ENCODE peak calls at places on chromosomes 3 and 15, in seven cellular contexts. One of them, this sample, is unnamed.

GRCh38 chr3:12708584-12709192 is 44.8 kb upstream of the RAF1 start:
- DNase-seq in H1: no peak
- DNase-seq in H9: no peak
- DNase-seq in neuronal stem cell: no peak
- DNase-seq in IMR-90: peak; percentile 94
- DNase-seq in mesendoderm: no peak
- DNase-seq in trophoblast cell: no peak
- DNase-seq in this sample: peak; percentile 46

GRCh38 chr3:172675371-172676193 is 35.3 kb downstream of the NCEH1 start:
- DNase-seq in H1: no peak
- DNase-seq in H9: no peak
- DNase-seq in neuronal stem cell: peak; percentile 58
- DNase-seq in IMR-90: peak; percentile 65
- DNase-seq in mesendoderm: peak; percentile 65
- DNase-seq in trophoblast cell: no peak
- DNase-seq in this sample: peak; percentile 77

GRCh38 chr15:90982135-90982534 is 12.2 kb downstream of the PRC1 start:
- DNase-seq in H1: no peak
- DNase-seq in H9: no peak
- DNase-seq in neuronal stem cell: no peak
- DNase-seq in IMR-90: peak; percentile 71
- DNase-seq in mesendoderm: no peak
- DNase-seq in trophoblast cell: no peak
- DNase-seq in this sample: no peak

GRCh38 chr3:131812433-131812832 is 222.4 kb downstream of the CPNE4 start:
- DNase-seq in H1: no peak
- DNase-seq in H9: no peak
- DNase-seq in neuronal stem cell: no peak
- DNase-seq in IMR-90: no peak
- DNase-seq in mesendoderm: no peak
- DNase-seq in trophoblast cell: no peak
- DNase-seq in this sample: no peak

GRCh38 chr3:172323894-172324590 is 124.2 kb downstream of the GHSR start:
- DNase-seq in H1: no peak
- DNase-seq in H9: no peak
- DNase-seq in neuronal stem cell: no peak
- DNase-seq in IMR-90: peak; percentile 62
- DNase-seq in mesendoderm: peak; percentile 66
- DNase-seq in trophoblast cell: peak; percentile 55
- DNase-seq in this sample: peak; percentile 81

GRCh38 chr3:197349368-197349767 is 51.0 kb upstream of the DLG1 start:
- DNase-seq in H1: no peak
- DNase-seq in H9: peak; percentile 62
- DNase-seq in neuronal stem cell: no peak
- DNase-seq in IMR-90: no peak
- DNase-seq in mesendoderm: peak; percentile 61
- DNase-seq in trophoblast cell: peak; percentile 18
- DNase-seq in this sample: no peak

GRCh38 chr3:112126501-112126900 is 6.5 kb downstream of the GCSAM start:
- DNase-seq in H1: peak; percentile 60
- DNase-seq in H9: peak; percentile 75
- DNase-seq in neuronal stem cell: peak; percentile 20
- DNase-seq in IMR-90: peak; percentile 21
- DNase-seq in mesendoderm: peak; percentile 96
- DNase-seq in trophoblast cell: peak; percentile 90
- DNase-seq in this sample: no peak

GRCh38 chr3:53238051-53238850 is 17.6 kb downstream of the TKT start:
- DNase-seq in H1: no peak
- DNase-seq in H9: no peak
- DNase-seq in neuronal stem cell: no peak
- DNase-seq in IMR-90: peak; percentile 97
- DNase-seq in mesendoderm: no peak
- DNase-seq in trophoblast cell: peak; percentile 20
- DNase-seq in this sample: peak; percentile 93

GRCh38 chr15:57572463-57572862 is 19.2 kb upstream of the MYZAP start:
- DNase-seq in H1: no peak
- DNase-seq in H9: no peak
- DNase-seq in neuronal stem cell: no peak
- DNase-seq in IMR-90: no peak
- DNase-seq in mesendoderm: no peak
- DNase-seq in trophoblast cell: no peak
- DNase-seq in this sample: no peak

GRCh38 chr15:69117431-69117841 is 43.0 kb upstream of the GLCE start:
- DNase-seq in H1: peak; percentile 38
- DNase-seq in H9: peak; percentile 65
- DNase-seq in neuronal stem cell: peak; percentile 20
- DNase-seq in IMR-90: no peak
- DNase-seq in mesendoderm: peak; percentile 81
- DNase-seq in trophoblast cell: no peak
- DNase-seq in this sample: no peak

GRCh38 chr3:22713936-22714335 is 489.2 kb upstream of the UBE2E2 start:
- DNase-seq in H1: no peak
- DNase-seq in H9: no peak
- DNase-seq in neuronal stem cell: no peak
- DNase-seq in IMR-90: peak; percentile 4
- DNase-seq in mesendoderm: no peak
- DNase-seq in trophoblast cell: peak; percentile 64
- DNase-seq in this sample: peak; percentile 92

GRCh38 chr3:32399030-32399620 is 7.5 kb downstream of the CMTM7 start:
- DNase-seq in H1: no peak
- DNase-seq in H9: no peak
- DNase-seq in neuronal stem cell: peak; percentile 51
- DNase-seq in IMR-90: peak; percentile 60
- DNase-seq in mesendoderm: peak; percentile 68
- DNase-seq in trophoblast cell: peak; percentile 30
- DNase-seq in this sample: peak; percentile 61

GRCh38 chr3:135646873-135647272 is 318.7 kb upstream of the PPP2R3A start:
- DNase-seq in H1: no peak
- DNase-seq in H9: no peak
- DNase-seq in neuronal stem cell: no peak
- DNase-seq in IMR-90: no peak
- DNase-seq in mesendoderm: no peak
- DNase-seq in trophoblast cell: no peak
- DNase-seq in this sample: no peak

GRCh38 chr15:75178171-75178937 is 23.3 kb upstream of the C15orf39 start:
- DNase-seq in H1: no peak
- DNase-seq in H9: peak; percentile 59
- DNase-seq in neuronal stem cell: no peak
- DNase-seq in IMR-90: no peak
- DNase-seq in mesendoderm: no peak
- DNase-seq in trophoblast cell: no peak
- DNase-seq in this sample: peak; percentile 49

GRCh38 chr15:85329561-85330421 is 50.6 kb upstream of the AKAP13 start:
- DNase-seq in H1: no peak
- DNase-seq in H9: no peak
- DNase-seq in neuronal stem cell: no peak
- DNase-seq in IMR-90: peak; percentile 78
- DNase-seq in mesendoderm: no peak
- DNase-seq in trophoblast cell: no peak
- DNase-seq in this sample: peak; percentile 83

GRCh38 chr15:41513282-41514227 is at the start of gene LTK:
- DNase-seq in H1: no peak
- DNase-seq in H9: peak; percentile 73
- DNase-seq in neuronal stem cell: peak; percentile 38
- DNase-seq in IMR-90: no peak
- DNase-seq in mesendoderm: peak; percentile 67
- DNase-seq in trophoblast cell: no peak
- DNase-seq in this sample: peak; percentile 60

GRCh38 chr3:188490416-188490815 is 336.5 kb downstream of the LPP start:
- DNase-seq in H1: no peak
- DNase-seq in H9: no peak
- DNase-seq in neuronal stem cell: no peak
- DNase-seq in IMR-90: no peak
- DNase-seq in mesendoderm: no peak
- DNase-seq in trophoblast cell: no peak
- DNase-seq in this sample: no peak

GRCh38 chr15:32861741-32862140 is 143.9 kb downstream of the GREM1 start:
- DNase-seq in H1: no peak
- DNase-seq in H9: peak; percentile 40
- DNase-seq in neuronal stem cell: peak; percentile 9
- DNase-seq in IMR-90: peak; percentile 73
- DNase-seq in mesendoderm: peak; percentile 58
- DNase-seq in trophoblast cell: peak; percentile 30
- DNase-seq in this sample: peak; percentile 77

GRCh38 chr15:98760975-98761374 is 112.6 kb downstream of the IGF1R start:
- DNase-seq in H1: no peak
- DNase-seq in H9: no peak
- DNase-seq in neuronal stem cell: no peak
- DNase-seq in IMR-90: no peak
- DNase-seq in mesendoderm: no peak
- DNase-seq in trophoblast cell: no peak
- DNase-seq in this sample: no peak

GRCh38 chr3:10359761-10360161 is 38.8 kb upstream of the SEC13 start:
- DNase-seq in H1: no peak
- DNase-seq in H9: no peak
- DNase-seq in neuronal stem cell: no peak
- DNase-seq in IMR-90: no peak
- DNase-seq in mesendoderm: no peak
- DNase-seq in trophoblast cell: no peak
- DNase-seq in this sample: no peak
- H2AK5ac ChIP-seq in H1: no peak overlapping the region
- H2AK5ac ChIP-seq in H9: no peak overlapping the region
- H2AK5ac ChIP-seq in neuronal stem cell: peak overlapping the region; percentile 79
- H2AK5ac ChIP-seq in IMR-90: no peak overlapping the region
- H2AK5ac ChIP-seq in mesendoderm: no peak overlapping the region
- H2AK5ac ChIP-seq in trophoblast cell: no peak overlapping the region
- H2AK5ac ChIP-seq in this sample: no peak overlapping the region

GRCh38 chr3:126146525-126147146 is 33.8 kb downstream of the ALDH1L1 start:
- DNase-seq in H1: no peak
- DNase-seq in H9: no peak
- DNase-seq in neuronal stem cell: no peak
- DNase-seq in IMR-90: no peak
- DNase-seq in mesendoderm: no peak
- DNase-seq in trophoblast cell: no peak
- DNase-seq in this sample: no peak

GRCh38 chr3:126137490-126138130 is 42.8 kb downstream of the ALDH1L1 start:
- DNase-seq in H1: no peak
- DNase-seq in H9: peak; percentile 12
- DNase-seq in neuronal stem cell: no peak
- DNase-seq in IMR-90: no peak
- DNase-seq in mesendoderm: no peak
- DNase-seq in trophoblast cell: no peak
- DNase-seq in this sample: no peak

GRCh38 chr3:126146034-126146433 is 34.4 kb downstream of the ALDH1L1 start:
- DNase-seq in H1: no peak
- DNase-seq in H9: peak; percentile 15
- DNase-seq in neuronal stem cell: no peak
- DNase-seq in IMR-90: no peak
- DNase-seq in mesendoderm: no peak
- DNase-seq in trophoblast cell: no peak
- DNase-seq in this sample: no peak

GRCh38 chr3:126147147-126147931 is 33.0 kb downstream of the ALDH1L1 start:
- DNase-seq in H1: no peak
- DNase-seq in H9: peak; percentile 15
- DNase-seq in neuronal stem cell: no peak
- DNase-seq in IMR-90: no peak
- DNase-seq in mesendoderm: no peak
- DNase-seq in trophoblast cell: no peak
- DNase-seq in this sample: no peak

DNA sequence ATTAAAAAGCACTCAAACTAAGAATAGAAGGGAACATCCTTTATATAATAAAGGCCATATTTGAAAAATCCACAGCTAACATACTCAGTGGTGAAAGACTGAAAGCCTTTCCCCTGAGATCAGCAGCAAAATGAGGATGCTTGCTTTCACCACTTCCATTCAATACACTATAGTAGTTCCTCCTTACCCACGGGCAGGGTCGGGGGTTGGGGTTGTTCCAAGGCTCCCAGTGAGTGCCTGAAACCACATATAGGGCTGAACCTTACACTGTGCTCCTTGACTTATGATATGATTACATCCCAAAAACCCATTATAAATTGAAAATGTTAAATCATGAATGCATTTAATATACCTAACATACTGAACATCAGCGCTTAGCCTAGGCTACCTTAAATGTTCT is 37.7 kb downstream of the ALDH1L1 start:
- DNase-seq in H1: no peak
- DNase-seq in H9: no peak
- DNase-seq in neuronal stem cell: no peak
- DNase-seq in IMR-90: no peak
- DNase-seq in mesendoderm: no peak
- DNase-seq in trophoblast cell: no peak
- DNase-seq in this sample: no peak
- H2AK5ac ChIP-seq in H1: no peak overlapping the region
- H2AK5ac ChIP-seq in H9: no peak overlapping the region
- H2AK5ac ChIP-seq in neuronal stem cell: no peak overlapping the region
- H2AK5ac ChIP-seq in IMR-90: no peak overlapping the region
- H2AK5ac ChIP-seq in mesendoderm: no peak overlapping the region
- H2AK5ac ChIP-seq in trophoblast cell: no peak overlapping the region
- H2AK5ac ChIP-seq in this sample: no peak overlapping the region

GRCh38 chr15:52681441-52681840 is 2.3 kb upstream of the ATOSA start:
- DNase-seq in H1: no peak
- DNase-seq in H9: no peak
- DNase-seq in neuronal stem cell: no peak
- DNase-seq in IMR-90: no peak
- DNase-seq in mesendoderm: no peak
- DNase-seq in trophoblast cell: no peak
- DNase-seq in this sample: no peak

GRCh38 chr15:52678468-52679231 is 538 bp downstream of the ATOSA start:
- DNase-seq in H1: peak; percentile 7
- DNase-seq in H9: peak; percentile 73
- DNase-seq in neuronal stem cell: peak; percentile 52
- DNase-seq in IMR-90: peak; percentile 66
- DNase-seq in mesendoderm: peak; percentile 79
- DNase-seq in trophoblast cell: peak; percentile 42
- DNase-seq in this sample: peak; percentile 77

GRCh38 chr15:52680756-52681155 is 1.6 kb upstream of the ATOSA start:
- DNase-seq in H1: no peak
- DNase-seq in H9: no peak
- DNase-seq in neuronal stem cell: no peak
- DNase-seq in IMR-90: no peak
- DNase-seq in mesendoderm: no peak
- DNase-seq in trophoblast cell: no peak
- DNase-seq in this sample: no peak

GRCh38 chr15:52679232-52680040 is at the start of gene ATOSA:
- DNase-seq in H1: peak; percentile 57
- DNase-seq in H9: peak; percentile 94
- DNase-seq in neuronal stem cell: peak; percentile 90
- DNase-seq in IMR-90: peak; percentile 84
- DNase-seq in mesendoderm: peak; percentile 95
- DNase-seq in trophoblast cell: peak; percentile 88
- DNase-seq in this sample: peak; percentile 93

DNA sequence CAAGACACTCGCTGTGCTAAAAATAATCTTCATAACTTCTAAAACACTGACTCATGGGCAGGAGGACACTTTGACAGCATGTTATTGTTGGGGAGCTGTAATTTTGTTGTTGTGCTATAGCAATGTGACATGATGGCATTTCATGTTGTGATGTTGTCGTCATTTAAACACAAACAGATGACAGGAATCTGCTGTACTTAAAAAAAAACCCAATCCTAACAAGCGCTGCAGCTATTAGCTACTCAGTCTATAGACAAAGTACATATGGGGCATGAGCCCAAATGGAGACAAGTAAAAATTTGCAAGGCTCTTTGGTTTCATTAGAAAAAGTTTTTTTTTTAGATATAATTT is 828 bp upstream of the ATOSA start:
- DNase-seq in H1: no peak
- DNase-seq in H9: no peak
- DNase-seq in neuronal stem cell: peak; percentile 14
- DNase-seq in IMR-90: peak; percentile 1
- DNase-seq in mesendoderm: no peak
- DNase-seq in trophoblast cell: no peak
- DNase-seq in this sample: peak; percentile 76
- H2AK5ac ChIP-seq in H1: no peak overlapping the region
- H2AK5ac ChIP-seq in H9: no peak overlapping the region
- H2AK5ac ChIP-seq in neuronal stem cell: no peak overlapping the region
- H2AK5ac ChIP-seq in IMR-90: no peak overlapping the region
- H2AK5ac ChIP-seq in mesendoderm: no peak overlapping the region
- H2AK5ac ChIP-seq in trophoblast cell: no peak overlapping the region
- H2AK5ac ChIP-seq in this sample: no peak overlapping the region

GRCh38 chr3:88661433-88661824 is 446.0 kb upstream of the EPHA3 start:
- DNase-seq in H1: no peak
- DNase-seq in H9: no peak
- DNase-seq in neuronal stem cell: no peak
- DNase-seq in IMR-90: no peak
- DNase-seq in mesendoderm: no peak
- DNase-seq in trophoblast cell: no peak
- DNase-seq in this sample: no peak
- H2AK5ac ChIP-seq in H1: no peak overlapping the region
- H2AK5ac ChIP-seq in H9: no peak overlapping the region
- H2AK5ac ChIP-seq in neuronal stem cell: no peak overlapping the region
- H2AK5ac ChIP-seq in IMR-90: no peak overlapping the region
- H2AK5ac ChIP-seq in mesendoderm: no peak overlapping the region
- H2AK5ac ChIP-seq in trophoblast cell: no peak overlapping the region
- H2AK5ac ChIP-seq in this sample: no peak overlapping the region

This sample was measured in mesenchymal stem cell.